ENCODE peak calls at places on chromosomes 1 and 21, in nine cellular contexts. Y is glomerular endothelial cell, N is NCI-H345, K is HCEC 1CT, Q is T-helper 1 cell, W is astrocyte of the hippocampus, E is EH, M is pancreas, V is GM23248. Z is an unnamed sample.

GRCh38 chr1:3669421-3669821 is 17.1 kb downstream of the TP73 start:
- DNase-seq in Y (no peak), N (no peak), K (no peak), Q (no peak), W (no peak), E (no peak), M (peak; percentile 77), V (peak; percentile 18), Z (no peak)

GRCh38 chr21:37059181-37059580 is 13.7 kb downstream of the PIGP start:
- DNase-seq in Y (no peak), N (no peak), K (no peak), Q (no peak), W (no peak), E (no peak), M (no peak), V (no peak), Z (no peak)

GRCh38 chr1:162561616-162562451 is at the start of gene UAP1:
- DNase-seq in Y (no peak), N (no peak), K (no peak), Q (no peak), W (no peak), E (peak; percentile 30), M (no peak), V (peak; percentile 61), Z (no peak)

GRCh38 chr1:198845851-198846250 is 207.0 kb downstream of the PTPRC start:
- DNase-seq in Y (no peak), N (no peak), K (peak; percentile 64), Q (no peak), W (peak; percentile 27), E (peak; percentile 45), M (no peak), V (no peak), Z (no peak)

GRCh38 chr1:21946836-21947587 is 9.9 kb upstream of the HSPG2 start:
- DNase-seq in Y (no peak), N (no peak), K (no peak), Q (no peak), W (no peak), E (no peak), M (no peak), V (no peak), Z (no peak)

GRCh38 chr1:156841289-156841855 is 17.5 kb downstream of the INSRR start:
- DNase-seq in Y (no peak), N (no peak), K (no peak), Q (no peak), W (no peak), E (no peak), M (no peak), V (no peak), Z (no peak)

GRCh38 chr1:235734335-235734734 is 84.8 kb upstream of the GNG4 start:
- DNase-seq in Y (no peak), N (no peak), K (no peak), Q (no peak), W (no peak), E (no peak), M (no peak), V (no peak), Z (peak; percentile 33)

GRCh38 chr1:211420389-211420788 is 71.6 kb downstream of the RD3 start:
- DNase-seq in Y (no peak), N (peak; percentile 39), K (peak; percentile 44), Q (no peak), W (peak; percentile 55), E (peak; percentile 58), M (no peak), V (peak; percentile 55), Z (no peak)

GRCh38 chr21:44092201-44092600 is 15.0 kb upstream of the PWP2 start:
- DNase-seq in Y (no peak), N (no peak), K (no peak), Q (no peak), W (no peak), E (no peak), M (no peak), V (no peak), Z (no peak)

GRCh38 chr21:32261929-32262328 is 16.9 kb downstream of the MIS18A start:
- DNase-seq in Y (no peak), N (no peak), K (no peak), Q (no peak), W (no peak), E (no peak), M (no peak), V (no peak), Z (no peak)

GRCh38 chr1:201275266-201275666 is 8.0 kb upstream of the PKP1 start:
- DNase-seq in Y (no peak), N (no peak), K (peak; percentile 39), Q (no peak), W (peak; percentile 93), E (peak; percentile 72), M (no peak), V (peak; percentile 98), Z (no peak)

GRCh38 chr1:14733053-14733778 is 134.7 kb downstream of the KAZN start:
- DNase-seq in Y (no peak), N (peak; percentile 38), K (no peak), Q (no peak), W (peak; percentile 78), E (peak; percentile 2), M (no peak), V (peak; percentile 43), Z (no peak)

GRCh38 chr1:53061859-53062714 is at the start of gene PODN:
- DNase-seq in Y (no peak), N (no peak), K (no peak), Q (no peak), W (peak; percentile 37), E (peak; percentile 75), M (peak; percentile 67), V (peak; percentile 75), Z (no peak)

GRCh38 chr1:229253170-229253974 is 17.5 kb upstream of the RAB4A start:
- DNase-seq in Y (no peak), N (peak; percentile 59), K (peak; percentile 34), Q (no peak), W (peak; percentile 47), E (peak; percentile 34), M (no peak), V (peak; percentile 19), Z (peak; percentile 73)

GRCh38 chr1:41819843-41820242 is 98.9 kb downstream of the HIVEP3 start:
- DNase-seq in Y (no peak), N (no peak), K (no peak), Q (no peak), W (no peak), E (no peak), M (no peak), V (no peak), Z (no peak)

GRCh38 chr1:44788120-44788860 is at the start of gene BEST4:
- DNase-seq in Y (no peak), N (no peak), K (no peak), Q (no peak), W (no peak), E (no peak), M (no peak), V (no peak), Z (no peak)

GRCh38 chr1:65524931-65525296 is 104.4 kb downstream of the LEPR start:
- DNase-seq in Y (no peak), N (no peak), K (no peak), Q (no peak), W (no peak), E (no peak), M (no peak), V (no peak), Z (no peak)

GRCh38 chr21:42248783-42249597 is 30.1 kb downstream of the ABCG1 start:
- DNase-seq in Y (no peak), N (no peak), K (no peak), Q (no peak), W (no peak), E (no peak), M (no peak), V (no peak), Z (no peak)

GRCh38 chr1:218164111-218164929 is 120.8 kb upstream of the RRP15 start:
- DNase-seq in Y (no peak), N (peak; percentile 80), K (peak; percentile 42), Q (no peak), W (peak; percentile 49), E (peak; percentile 30), M (peak; percentile 75), V (peak; percentile 47), Z (no peak)

GRCh38 chr1:34292472-34292871 is 115.8 kb downstream of the C1orf94 start:
- DNase-seq in Y (no peak), N (no peak), K (no peak), Q (no peak), W (no peak), E (no peak), M (no peak), V (no peak), Z (no peak)

GRCh38 chr1:21510885-21511578 is 1.8 kb downstream of the ALPL start:
- DNase-seq in Y (no peak), N (no peak), K (no peak), Q (no peak), W (peak; percentile 26), E (no peak), M (no peak), V (no peak), Z (no peak)

GRCh38 chr1:39943471-39944290 is 11.3 kb upstream of the MFSD2A start:
- DNase-seq in Y (no peak), N (peak; percentile 18), K (no peak), Q (no peak), W (no peak), E (no peak), M (no peak), V (no peak), Z (no peak)

GRCh38 chr1:97073169-97073568 is 351.6 kb downstream of the PTBP2 start:
- DNase-seq in Y (no peak), N (no peak), K (no peak), Q (no peak), W (no peak), E (no peak), M (no peak), V (no peak), Z (no peak)

GRCh38 chr1:30780409-30780808 is 22.8 kb upstream of the LAPTM5 start:
- DNase-seq in Y (no peak), N (no peak), K (no peak), Q (no peak), W (no peak), E (no peak), M (no peak), V (no peak), Z (no peak)

GRCh38 chr1:173426057-173426456 is 51.1 kb upstream of the PRDX6 start:
- DNase-seq in Y (no peak), N (no peak), K (no peak), Q (no peak), W (no peak), E (no peak), M (no peak), V (no peak), Z (no peak)

GRCh38 chr1:24277420-24278169 is 41.6 kb upstream of the GRHL3 start:
- DNase-seq in Y (no peak), N (no peak), K (peak; percentile 30), Q (no peak), W (peak; percentile 87), E (peak; percentile 77), M (no peak), V (peak; percentile 92), Z (no peak)

GRCh38 chr1:218930879-218931278 is 242.8 kb upstream of the LYPLAL1 start:
- DNase-seq in Y (peak; percentile 60), N (no peak), K (peak; percentile 74), Q (no peak), W (no peak), E (peak; percentile 89), M (no peak), V (no peak), Z (no peak)

GRCh38 chr1:212305342-212305741 is 20.1 kb downstream of the PPP2R5A start:
- DNase-seq in Y (no peak), N (no peak), K (no peak), Q (no peak), W (no peak), E (no peak), M (no peak), V (no peak), Z (no peak)

GRCh38 chr1:30879126-30879786 is 29.3 kb downstream of the SDC3 start:
- DNase-seq in Y (no peak), N (peak; percentile 38), K (no peak), Q (no peak), W (peak; percentile 58), E (peak; percentile 47), M (peak; percentile 22), V (peak; percentile 42), Z (no peak)

GRCh38 chr1:39160703-39161102 is 43.8 kb upstream of the MACF1 start:
- DNase-seq in Y (no peak), N (no peak), K (no peak), Q (no peak), W (peak; percentile 70), E (peak; percentile 71), M (no peak), V (peak; percentile 37), Z (no peak)

GRCh38 chr1:147264158-147264768 is 21.8 kb downstream of the CHD1L start:
- DNase-seq in Y (no peak), N (no peak), K (peak; percentile 85), Q (no peak), W (peak; percentile 45), E (peak; percentile 71), M (no peak), V (peak; percentile 93), Z (no peak)

Z was measured in central memory CD4-positive, alpha-beta T cell.